ENCODE peak calls at places on chromosomes 4 and X, in eight cellular contexts. K is coronary artery, D is osteocyte, Y is choroid plexus epithelial cell, L is ovary, C is endothelial cell of umbilical vein, X is endothelial cell, E is WTC11. A is an unnamed sample.

GRCh38 chr4:126678608-126679007 is 954.1 kb upstream of the INTU start:
- DNase-seq in Y (no peak), K (no peak), E (no peak), L (no peak), C (no peak), X (no peak), D (no peak), A (no peak)

GRCh38 chrX:126165721-126166401 is at the start of gene DCAF12L2:
- DNase-seq in C (no peak), D (no peak), K (no peak), Y (no peak), L (no peak), X (peak; percentile 15), E (peak; percentile 41), A (no peak)

GRCh38 chr4:23455482-23455881 is 434.4 kb downstream of the PPARGC1A start:
- DNase-seq in L (no peak), D (no peak), X (peak; percentile 7), E (peak; percentile 24), Y (no peak), C (no peak), K (no peak), A (no peak)

GRCh38 chr4:8409271-8410065 is 31.1 kb downstream of the ACOX3 start:
- DNase-seq in E (no peak), Y (no peak), D (no peak), X (no peak), K (no peak), C (no peak), L (no peak), A (no peak)

GRCh38 chr4:67087897-67088296 is 457.4 kb downstream of the CENPC start:
- DNase-seq in D (no peak), X (peak; percentile 55), K (no peak), C (peak; percentile 38), E (peak; percentile 64), Y (no peak), L (no peak), A (no peak)

GRCh38 chr4:158805628-158806471 is 37.0 kb downstream of the FNIP2 start:
- DNase-seq in C (no peak), K (no peak), E (no peak), X (no peak), D (no peak), Y (no peak), L (no peak), A (no peak)

GRCh38 chrX:54826598-54826997 is 19.1 kb downstream of the MAGED2 start:
- DNase-seq in K (no peak), X (no peak), Y (peak; percentile 11), C (no peak), L (no peak), D (no peak), E (no peak), A (no peak)

GRCh38 chr4:14667624-14668295 is 334.5 kb upstream of the CPEB2 start:
- DNase-seq in E (no peak), C (no peak), Y (peak; percentile 92), D (no peak), K (no peak), X (no peak), L (no peak), A (no peak)

GRCh38 chr4:3232001-3232400 is 17.0 kb upstream of the MSANTD1 start:
- DNase-seq in C (no peak), D (no peak), L (no peak), X (no peak), Y (no peak), E (no peak), K (no peak), A (no peak)

DNA sequence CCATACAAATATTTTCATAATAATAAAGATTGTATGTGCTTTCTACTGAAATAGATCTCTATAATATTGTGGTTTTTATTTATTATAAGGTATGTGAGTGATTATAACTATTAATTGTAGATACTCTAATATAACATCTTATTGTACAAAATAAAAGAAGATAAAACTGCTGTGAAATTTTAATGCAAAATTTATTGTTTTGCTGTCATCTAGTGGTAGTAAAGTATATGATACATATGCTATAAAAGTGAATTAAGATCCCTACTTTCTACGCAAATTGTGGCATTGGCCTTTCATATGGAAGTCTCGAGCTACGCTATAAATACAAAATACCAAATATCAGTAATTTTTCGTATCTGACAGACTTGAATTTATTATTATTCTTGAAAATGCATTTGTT is 19.3 kb downstream of the YIPF7 start:
- DNase-seq in X (no peak), C (no peak), E (no peak), K (no peak), L (no peak), Y (peak; percentile 5), D (no peak), A (no peak)
- TF ChIP-seq CTCF in X (peak; percentile 38), C (no peak), E (no peak), K (no peak), L (no peak), Y (peak; percentile 41), D (no peak), A (no peak)

DNA sequence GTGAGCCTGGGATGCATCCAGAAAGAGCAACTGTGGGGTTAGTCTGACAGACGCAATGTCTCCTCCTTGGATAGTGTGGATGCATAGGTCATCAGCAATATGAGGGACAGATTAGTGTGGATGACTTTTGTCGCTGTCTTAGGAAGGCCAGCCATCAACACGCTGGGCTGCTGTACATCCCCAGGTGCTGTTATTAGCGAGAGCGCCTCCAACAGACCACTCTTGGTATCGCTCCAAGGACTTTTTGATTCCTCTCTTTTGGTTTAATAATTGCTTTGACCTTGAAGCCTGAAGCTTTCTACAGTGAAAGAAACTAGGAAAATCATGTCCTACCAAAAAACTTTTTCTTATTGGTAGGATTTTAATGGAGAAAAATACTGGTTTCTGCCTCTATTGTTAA is 76.7 kb downstream of the TMEM131L start:
- DNase-seq in C (no peak), E (peak; percentile 58), L (no peak), D (no peak), K (no peak), X (no peak), Y (no peak), A (no peak)
- TF ChIP-seq CTCF in C (peak; percentile 7), E (peak; percentile 36), L (no peak), D (peak; percentile 6), K (no peak), X (no peak), Y (peak; percentile 12), A (no peak)

GRCh38 chr4:71609651-71610050 is 174.2 kb downstream of the GC start:
- DNase-seq in K (no peak), D (no peak), X (no peak), C (no peak), L (no peak), E (no peak), Y (no peak), A (no peak)
- TF ChIP-seq CTCF in K (no peak), D (no peak), X (no peak), C (no peak), L (no peak), E (no peak), Y (no peak), A (no peak)

DNA sequence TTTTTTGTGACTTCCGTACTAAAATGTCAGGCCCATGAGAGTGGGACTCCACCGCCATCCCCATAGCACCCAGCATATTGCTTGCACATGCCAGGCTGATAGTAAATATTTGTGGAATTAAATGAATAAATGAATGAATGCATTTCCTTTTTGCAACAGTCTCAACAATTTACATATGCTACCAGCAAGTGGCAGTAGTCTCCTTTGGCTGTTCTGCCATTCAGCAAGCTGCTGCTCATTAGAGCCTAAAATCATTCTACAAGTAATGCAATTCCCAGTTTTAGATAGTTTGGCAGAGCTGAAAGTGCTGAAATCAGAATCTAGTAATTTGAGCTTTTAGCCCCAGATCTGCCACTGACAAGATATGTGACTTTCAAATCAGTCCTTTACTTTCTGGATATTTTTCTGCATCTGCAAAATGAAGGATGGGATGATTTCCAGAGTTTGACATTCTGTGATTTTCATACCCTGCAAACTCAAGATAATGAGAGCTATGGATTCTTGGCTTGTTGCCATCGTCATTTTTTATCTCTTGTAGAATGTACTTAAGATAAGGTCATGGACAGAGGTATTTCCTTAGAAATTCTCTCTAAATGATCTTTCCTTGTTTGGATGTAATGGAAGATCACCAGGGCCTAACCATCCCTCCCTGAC is 35.7 kb upstream of the INTS6L start:
- DNase-seq in Y (peak; percentile 80), K (no peak), C (peak; percentile 46), L (no peak), D (no peak), E (no peak), X (peak; percentile 4), A (no peak)
- TF ChIP-seq CTCF in Y (peak; percentile 76), K (peak; percentile 46), C (peak; percentile 32), L (peak; percentile 44), D (peak; percentile 68), E (no peak), X (no peak), A (peak; percentile 51)

GRCh38 chr4:47484169-47484568 is 906 bp upstream of the ATP10D start:
- DNase-seq in E (no peak), X (no peak), C (no peak), K (no peak), L (no peak), D (no peak), Y (no peak), A (no peak)

GRCh38 chr4:47482326-47482725 is 2.7 kb upstream of the ATP10D start:
- DNase-seq in X (no peak), L (no peak), K (no peak), C (peak; percentile 32), E (no peak), Y (peak; percentile 77), D (no peak), A (no peak)

GRCh38 chr4:47486306-47486705 is 1.2 kb downstream of the ATP10D start:
- DNase-seq in Y (peak; percentile 48), X (no peak), K (no peak), D (no peak), L (no peak), E (no peak), C (peak; percentile 51), A (no peak)

GRCh38 chr4:47485047-47485692 is at the start of gene ATP10D:
- DNase-seq in D (peak; percentile 97), L (peak; percentile 95), E (peak; percentile 95), C (peak; percentile 95), K (peak; percentile 97), X (peak; percentile 94), Y (peak; percentile 96), A (peak; percentile 80)

GRCh38 chr4:47483722-47484121 is 1.4 kb upstream of the ATP10D start:
- DNase-seq in L (no peak), D (no peak), C (no peak), K (no peak), X (no peak), E (no peak), Y (peak; percentile 48), A (no peak)
- TF ChIP-seq CTCF in L (no peak), D (no peak), C (no peak), K (no peak), X (no peak), E (no peak), Y (no peak), A (no peak)

GRCh38 chrX:56281789-56282188 is 49.6 kb downstream of the KLF8 start:
- DNase-seq in D (no peak), X (peak; percentile 3), C (peak; percentile 20), K (no peak), Y (peak; percentile 35), L (no peak), E (no peak), A (no peak)
- TF ChIP-seq CTCF in D (peak; percentile 39), X (no peak), C (no peak), K (no peak), Y (peak; percentile 28), L (no peak), E (no peak), A (no peak)

GRCh38 chrX:35244796-35245508 is 302.4 kb downstream of the FAM47B start:
- DNase-seq in L (no peak), C (no peak), X (no peak), E (no peak), K (no peak), Y (no peak), D (no peak), A (no peak)
- TF ChIP-seq CTCF in L (no peak), C (no peak), X (no peak), E (no peak), K (no peak), Y (no peak), D (no peak), A (no peak)

A was measured in thoracic aorta.